ENCODE peak calls at places on chromosomes 2 and 18, in seven cellular contexts. H is HepG2, D is GM12878, L is K562, T is H1, A is SK-N-SH, P is GM12891. S is an unnamed sample.

GRCh38 chr2:20617081-20617575 is 33.8 kb downstream of the HS1BP3 start:
- DNase-seq in L (peak), T (no peak), A (peak), D (no peak), H (no peak), P (no peak), S (no peak)

GRCh38 chr2:128940378-128940777 is 621.7 kb upstream of the HS6ST1 start:
- DNase-seq in D (no peak), H (no peak), T (no peak), P (no peak), A (no peak), L (no peak), S (no peak)

GRCh38 chr2:118616432-118616831 is 231.0 kb downstream of the EN1 start:
- DNase-seq in H (no peak), P (no peak), T (no peak), D (no peak), L (no peak), A (no peak), S (no peak)

GRCh38 chr2:38672445-38673364 is 6.8 kb downstream of the GALM start:
- DNase-seq in L (no peak), T (no peak), P (no peak), H (no peak), D (no peak), A (no peak), S (no peak)

GRCh38 chr2:96147593-96148201 is 2.5 kb upstream of the DUSP2 start:
- DNase-seq in D (no peak), A (peak), P (no peak), H (no peak), L (no peak), T (no peak), S (no peak)

GRCh38 chr2:128366746-128367511 is 48.3 kb upstream of the HS6ST1 start:
- DNase-seq in A (no peak), H (no peak), L (no peak), T (no peak), P (no peak), D (no peak), S (no peak)

GRCh38 chr2:42224422-42225067 is 55.4 kb downstream of the EML4 start:
- DNase-seq in H (no peak), T (no peak), L (no peak), D (no peak), P (no peak), A (no peak), S (no peak)

GRCh38 chr2:112255875-112256274 is 1.0 kb upstream of the ZC3H8 start:
- DNase-seq in L (no peak), P (no peak), H (no peak), A (no peak), T (no peak), D (no peak), S (no peak)

GRCh38 chr18:10113156-10114022 is 199.6 kb downstream of the VAPA start:
- DNase-seq in L (no peak), D (no peak), H (no peak), P (no peak), A (no peak), T (no peak), S (no peak)

GRCh38 chr2:767440-767839 is 90.2 kb upstream of the TMEM18 start:
- DNase-seq in T (no peak), H (no peak), L (no peak), A (no peak), P (no peak), D (no peak), S (no peak)

GRCh38 chr2:28252308-28252707 is 140.3 kb upstream of the FOSL2 start:
- DNase-seq in A (no peak), D (peak), T (no peak), P (no peak), H (no peak), L (no peak), S (peak)

GRCh38 chr18:35042389-35043066 is 1.3 kb downstream of the MAPRE2 start:
- DNase-seq in L (peak), T (no peak), A (no peak), D (no peak), H (no peak), P (no peak), S (no peak)

GRCh38 chr2:186726938-186727337 is 33.1 kb downstream of the FAM171B start:
- DNase-seq in T (no peak), A (no peak), H (no peak), P (no peak), L (no peak), D (no peak), S (no peak)

GRCh38 chr2:238121511-238122286 is 16.8 kb upstream of the KLHL30 start:
- DNase-seq in T (no peak), H (no peak), D (no peak), L (no peak), A (no peak), P (no peak), S (no peak)

GRCh38 chr18:23864620-23865019 is 149.9 kb upstream of the TTC39C start:
- DNase-seq in P (no peak), T (no peak), L (no peak), H (no peak), A (no peak), D (no peak), S (no peak)

DNA sequence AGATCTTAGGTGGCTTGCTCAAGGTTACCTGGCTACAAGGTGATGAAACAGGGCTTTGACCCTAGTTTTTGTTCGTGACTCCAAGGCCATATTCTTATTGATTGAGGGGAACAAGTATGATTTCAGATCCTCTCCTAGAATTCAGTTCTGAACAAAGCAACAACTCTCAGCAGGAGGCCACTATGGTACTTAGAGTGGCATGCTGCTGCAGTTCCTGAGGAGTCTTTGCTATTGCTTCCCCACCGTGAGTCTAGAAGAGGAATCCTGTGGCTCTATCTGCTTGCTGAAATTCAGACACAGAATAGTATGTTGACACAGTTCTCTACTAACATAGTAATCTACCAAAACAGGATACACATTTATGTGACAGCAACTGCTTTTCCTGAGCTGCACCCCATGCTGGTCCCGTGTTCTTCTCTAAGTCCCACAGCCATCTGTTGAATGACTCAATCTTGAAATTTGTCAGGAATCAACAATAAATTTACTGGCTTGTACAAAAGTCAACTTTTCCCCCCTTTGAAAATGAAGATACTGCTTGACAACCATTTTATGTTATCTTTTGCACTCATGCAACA is 4.1 kb downstream of the TGFBRAP1 start:
- DNase-seq in D (no peak), P (no peak), L (no peak), A (no peak), T (no peak), H (no peak), S (no peak)
- TF ChIP-seq POLR2AphosphoS5 in D (no peak), P (no peak), L (no peak), A (no peak), T (no peak), H (no peak), S (no peak)

DNA sequence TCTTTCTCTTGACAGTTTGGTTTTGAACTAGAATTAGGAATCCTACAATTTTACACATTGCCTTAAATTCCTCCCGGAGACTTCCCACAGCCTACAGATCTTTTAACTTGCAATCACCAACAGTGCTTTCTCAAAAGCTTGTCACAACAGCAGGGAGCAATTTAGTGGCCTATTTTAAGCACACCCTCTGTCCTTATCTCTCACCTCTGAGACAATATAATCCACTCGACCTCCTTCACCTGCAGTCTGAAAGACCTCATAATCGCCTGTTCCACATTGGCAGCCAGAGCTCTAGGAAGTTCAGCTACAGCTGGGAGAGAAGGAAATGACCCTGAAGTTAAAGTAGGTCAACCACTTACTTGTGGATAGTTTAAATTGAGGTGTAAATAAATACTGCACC is 249.7 kb upstream of the DLGAP1 start:
- DNase-seq in H (no peak), D (no peak), T (no peak), A (no peak), P (no peak), L (no peak), S (no peak)
- TF ChIP-seq TAF1 in H (no peak), D (no peak), T (no peak), A (no peak), P (no peak), L (no peak), S (no peak)

GRCh38 chr2:207768891-207769596 is 662 bp downstream of the FZD5 start:
- DNase-seq in P (peak), D (no peak), L (no peak), H (peak), T (no peak), A (no peak), S (no peak)

GRCh38 chr2:207771421-207771820 is 1.7 kb upstream of the FZD5 start:
- DNase-seq in A (no peak), L (no peak), H (no peak), T (no peak), D (no peak), P (no peak), S (no peak)

GRCh38 chr2:207772844-207773205 is 3.1 kb upstream of the FZD5 start:
- DNase-seq in T (no peak), P (no peak), L (no peak), D (no peak), H (no peak), A (no peak), S (no peak)

GRCh38 chr2:207772081-207772843 is 2.6 kb upstream of the FZD5 start:
- DNase-seq in D (no peak), P (no peak), H (no peak), L (peak), T (no peak), A (no peak), S (no peak)

DNA sequence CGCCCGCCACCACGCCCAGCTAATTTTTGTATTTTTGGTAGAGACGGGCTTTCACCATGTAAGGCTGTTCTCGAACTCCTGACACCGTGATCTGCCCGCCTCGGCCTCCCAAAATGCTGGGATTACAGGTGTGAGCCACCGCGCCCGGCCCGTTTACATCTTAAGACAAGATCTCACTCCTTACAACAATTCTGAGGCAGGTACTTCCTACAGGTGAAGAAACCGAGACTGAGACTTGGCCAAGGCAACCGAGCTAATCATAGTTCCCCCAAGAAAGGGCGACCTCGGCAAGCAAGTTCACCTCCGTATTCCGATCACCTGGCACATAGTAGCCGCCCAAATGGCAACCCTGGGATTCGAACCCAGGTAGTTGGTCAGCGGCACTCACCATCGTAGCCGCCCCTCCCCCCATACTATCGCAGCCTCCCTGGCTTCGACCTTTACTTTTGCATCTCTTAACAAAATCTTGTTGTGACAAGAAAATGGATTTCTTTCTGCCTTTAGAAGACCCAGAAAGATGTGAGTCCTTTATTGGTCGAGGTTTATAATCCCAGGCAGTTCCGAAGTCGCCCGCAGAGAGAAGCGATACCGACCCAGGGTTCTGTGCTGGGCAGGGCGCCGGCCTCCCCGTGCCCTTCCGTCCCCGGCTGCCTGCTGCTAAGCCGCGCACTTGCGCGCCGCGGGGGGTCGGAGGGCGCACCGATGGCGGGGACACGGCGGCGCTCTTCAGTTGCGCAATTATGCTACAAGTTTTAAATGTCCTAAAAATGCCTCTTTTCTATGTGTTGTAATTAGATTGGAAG is 1.1 kb upstream of the FZD5 start:
- DNase-seq in L (no peak), T (no peak), D (no peak), H (no peak), P (peak), A (no peak), S (no peak)
- TF ChIP-seq POLR2AphosphoS5 in L (no peak), T (no peak), D (no peak), H (no peak), P (no peak), A (no peak), S (no peak)

DNA sequence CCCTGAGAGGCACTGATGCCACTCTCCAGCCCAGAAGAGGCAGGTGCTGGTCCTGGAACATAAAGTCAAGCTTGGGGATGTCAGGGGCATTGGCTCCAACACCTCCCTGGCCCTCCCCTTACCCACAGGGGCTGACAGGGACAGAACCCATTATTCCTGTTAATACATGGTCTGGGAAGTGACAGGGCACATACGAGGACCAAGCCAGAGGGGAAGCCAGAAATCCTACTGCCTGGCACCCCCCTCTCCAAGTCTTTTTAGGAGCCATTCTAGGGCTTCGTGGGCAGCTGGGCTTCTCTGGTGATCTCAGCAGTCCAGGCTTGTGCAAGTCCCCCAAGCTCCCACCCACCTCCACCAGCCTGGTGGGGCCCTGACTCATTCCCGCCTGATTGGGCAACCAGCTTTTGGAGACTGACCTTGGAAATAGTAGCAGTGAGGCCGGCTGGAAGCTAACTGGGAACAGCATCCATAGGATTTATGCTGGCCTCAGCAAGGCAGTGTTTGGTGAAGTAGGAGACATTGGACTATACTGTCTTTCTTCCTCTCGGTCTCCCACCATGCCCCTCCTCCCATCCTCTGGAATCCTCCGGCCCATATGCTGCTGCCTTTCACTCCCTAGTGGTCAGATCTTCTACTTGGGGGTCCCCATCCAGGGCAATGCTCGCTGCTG is 86.4 kb upstream of the HK2 start:
- DNase-seq in L (no peak), P (no peak), T (no peak), D (no peak), H (peak), A (no peak), S (no peak)
- TF ChIP-seq TAF1 in L (no peak), P (no peak), T (no peak), D (no peak), H (no peak), A (no peak), S (no peak)